ENCODE peak calls at places on chromosomes 2 and 18, in seven cellular contexts. One of them, this sample, is unnamed.

GRCh38 chr2:149064365-149064841 is 25.9 kb downstream of the LYPD6B start:
- DNase-seq in HepG2: no peak
- DNase-seq in HCT116: no peak
- DNase-seq in GM12878: no peak
- DNase-seq in K562: no peak
- DNase-seq in H1: no peak
- DNase-seq in SK-N-SH: peak
- DNase-seq in this sample: no peak

GRCh38 chr2:43531251-43531650 is 64.6 kb downstream of the THADA start:
- DNase-seq in HepG2: no peak
- DNase-seq in HCT116: no peak
- DNase-seq in GM12878: no peak
- DNase-seq in K562: no peak
- DNase-seq in H1: no peak
- DNase-seq in SK-N-SH: no peak
- DNase-seq in this sample: no peak

GRCh38 chr2:161134547-161135518 is 25.4 kb upstream of the TANK start:
- DNase-seq in HepG2: peak
- DNase-seq in HCT116: peak
- DNase-seq in GM12878: no peak
- DNase-seq in K562: no peak
- DNase-seq in H1: no peak
- DNase-seq in SK-N-SH: peak
- DNase-seq in this sample: peak

GRCh38 chr2:196983934-196984333 is 57.4 kb upstream of the PGAP1 start:
- DNase-seq in HepG2: no peak
- DNase-seq in HCT116: no peak
- DNase-seq in GM12878: no peak
- DNase-seq in K562: no peak
- DNase-seq in H1: no peak
- DNase-seq in SK-N-SH: no peak
- DNase-seq in this sample: no peak

GRCh38 chr2:109135572-109136185 is 6.7 kb downstream of the SH3RF3 start:
- DNase-seq in HepG2: no peak
- DNase-seq in HCT116: no peak
- DNase-seq in GM12878: no peak
- DNase-seq in K562: no peak
- DNase-seq in H1: peak
- DNase-seq in SK-N-SH: no peak
- DNase-seq in this sample: no peak

GRCh38 chr2:104434363-104434792 is 419.5 kb upstream of the POU3F3 start:
- DNase-seq in HepG2: no peak
- DNase-seq in HCT116: no peak
- DNase-seq in GM12878: peak
- DNase-seq in K562: no peak
- DNase-seq in H1: peak
- DNase-seq in SK-N-SH: peak
- DNase-seq in this sample: peak

GRCh38 chr2:131041402-131042160 is 51.7 kb downstream of the FAM168B start:
- DNase-seq in HepG2: no peak
- DNase-seq in HCT116: no peak
- DNase-seq in GM12878: no peak
- DNase-seq in K562: no peak
- DNase-seq in H1: no peak
- DNase-seq in SK-N-SH: no peak
- DNase-seq in this sample: no peak

GRCh38 chr2:729363-729762 is 52.2 kb upstream of the TMEM18 start:
- DNase-seq in HepG2: no peak
- DNase-seq in HCT116: no peak
- DNase-seq in GM12878: no peak
- DNase-seq in K562: no peak
- DNase-seq in H1: no peak
- DNase-seq in SK-N-SH: no peak
- DNase-seq in this sample: no peak

GRCh38 chr2:68764781-68765385 is 30.3 kb downstream of the ARHGAP25 start:
- DNase-seq in HepG2: no peak
- DNase-seq in HCT116: no peak
- DNase-seq in GM12878: no peak
- DNase-seq in K562: no peak
- DNase-seq in H1: no peak
- DNase-seq in SK-N-SH: no peak
- DNase-seq in this sample: no peak

GRCh38 chr2:234135750-234136221 is 85.3 kb downstream of the SPP2 start:
- DNase-seq in HepG2: peak
- DNase-seq in HCT116: peak
- DNase-seq in GM12878: peak
- DNase-seq in K562: peak
- DNase-seq in H1: peak
- DNase-seq in SK-N-SH: peak
- DNase-seq in this sample: peak

GRCh38 chr18:21853020-21853419 is 112.4 kb downstream of the MIB1 start:
- DNase-seq in HepG2: no peak
- DNase-seq in HCT116: no peak
- DNase-seq in GM12878: peak
- DNase-seq in K562: no peak
- DNase-seq in H1: no peak
- DNase-seq in SK-N-SH: no peak
- DNase-seq in this sample: no peak

GRCh38 chr2:187986392-187987105 is 305.1 kb upstream of the GULP1 start:
- DNase-seq in HepG2: no peak
- DNase-seq in HCT116: no peak
- DNase-seq in GM12878: no peak
- DNase-seq in K562: no peak
- DNase-seq in H1: no peak
- DNase-seq in SK-N-SH: no peak
- DNase-seq in this sample: no peak

GRCh38 chr2:187978341-187978740 is 313.3 kb upstream of the GULP1 start:
- DNase-seq in HepG2: no peak
- DNase-seq in HCT116: no peak
- DNase-seq in GM12878: no peak
- DNase-seq in K562: no peak
- DNase-seq in H1: no peak
- DNase-seq in SK-N-SH: no peak
- DNase-seq in this sample: no peak

GRCh38 chr2:187985923-187986322 is 305.8 kb upstream of the GULP1 start:
- DNase-seq in HepG2: no peak
- DNase-seq in HCT116: no peak
- DNase-seq in GM12878: no peak
- DNase-seq in K562: peak
- DNase-seq in H1: no peak
- DNase-seq in SK-N-SH: no peak
- DNase-seq in this sample: no peak

GRCh38 chr2:187985195-187985594 is 306.5 kb upstream of the GULP1 start:
- DNase-seq in HepG2: no peak
- DNase-seq in HCT116: no peak
- DNase-seq in GM12878: no peak
- DNase-seq in K562: no peak
- DNase-seq in H1: no peak
- DNase-seq in SK-N-SH: no peak
- DNase-seq in this sample: no peak

DNA sequence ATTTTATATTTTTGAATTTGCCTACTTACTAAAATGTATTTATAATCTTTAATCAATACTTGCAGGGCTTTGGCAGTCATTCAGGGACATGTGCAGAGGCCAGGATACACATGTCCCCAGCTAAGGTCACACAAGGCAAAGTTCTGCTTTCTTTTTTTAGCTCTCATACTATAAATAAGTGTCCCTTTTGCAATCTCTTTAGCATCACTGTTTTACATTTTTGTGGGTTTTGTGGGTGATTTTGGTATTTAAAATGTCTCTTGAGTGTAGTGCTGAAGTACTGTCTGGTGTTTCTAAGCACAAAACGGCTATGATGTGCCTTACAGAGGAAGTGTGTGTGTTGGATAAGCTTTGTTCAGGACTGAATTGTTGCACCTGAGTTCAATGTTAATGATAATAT is 309.0 kb upstream of the GULP1 start:
- DNase-seq in HepG2: no peak
- DNase-seq in HCT116: no peak
- DNase-seq in GM12878: peak
- DNase-seq in K562: no peak
- DNase-seq in H1: no peak
- DNase-seq in SK-N-SH: no peak
- DNase-seq in this sample: no peak
- TF ChIP-seq JUND in HepG2: no peak
- TF ChIP-seq JUND in HCT116: no peak
- TF ChIP-seq JUND in GM12878: no peak
- TF ChIP-seq JUND in K562: no peak
- TF ChIP-seq JUND in H1: no peak
- TF ChIP-seq JUND in SK-N-SH: peak
- TF ChIP-seq JUND in this sample: no peak

DNA sequence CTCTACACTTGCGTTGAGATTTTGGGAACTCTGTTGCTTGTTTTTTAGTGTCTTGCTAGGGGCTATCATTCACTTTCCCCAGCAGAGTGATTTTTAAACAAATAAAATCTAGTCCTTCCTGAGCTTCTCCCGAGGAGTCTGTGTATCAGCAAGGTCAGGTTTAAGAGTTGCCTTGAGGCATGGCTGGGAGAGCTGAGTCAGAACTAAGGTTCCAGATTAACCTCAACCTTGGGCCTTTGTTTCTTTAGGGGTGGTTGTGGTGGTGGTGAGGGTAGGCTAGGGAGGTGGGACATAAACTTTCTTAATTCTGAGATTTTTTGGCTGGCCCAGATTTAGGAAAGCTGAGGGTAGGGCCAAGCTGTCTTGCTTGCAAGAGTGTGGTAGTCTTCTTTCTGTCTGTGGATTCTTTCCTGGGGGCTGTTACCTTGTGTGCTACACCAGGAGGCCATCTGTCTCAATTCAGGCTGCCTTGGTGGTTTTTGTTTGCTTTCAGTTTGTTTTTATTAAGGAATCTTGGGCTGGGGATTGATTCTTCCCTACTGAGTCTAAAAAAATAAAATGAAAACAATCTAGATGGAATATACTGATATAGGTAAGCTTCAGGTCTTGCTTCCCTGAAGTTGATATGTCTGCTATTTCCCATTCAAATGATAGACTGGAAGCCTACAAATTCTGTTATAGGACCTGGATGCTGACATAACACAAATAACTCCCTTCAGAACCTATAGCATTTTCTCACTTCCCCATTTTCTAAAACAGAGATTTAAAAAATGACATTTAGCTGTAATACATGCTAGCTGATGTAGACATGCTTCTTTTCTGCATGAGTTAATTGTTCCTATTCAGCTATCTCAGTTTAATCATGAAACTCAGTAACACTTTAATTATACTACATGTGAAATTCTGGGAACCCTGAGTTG is 5.4 kb downstream of the LHCGR start:
- DNase-seq in HepG2: no peak
- DNase-seq in HCT116: no peak
- DNase-seq in GM12878: no peak
- DNase-seq in K562: no peak
- DNase-seq in H1: no peak
- DNase-seq in SK-N-SH: no peak
- DNase-seq in this sample: no peak
- TF ChIP-seq JUND in HepG2: no peak
- TF ChIP-seq JUND in HCT116: no peak
- TF ChIP-seq JUND in GM12878: no peak
- TF ChIP-seq JUND in K562: no peak
- TF ChIP-seq JUND in H1: no peak
- TF ChIP-seq JUND in SK-N-SH: no peak
- TF ChIP-seq JUND in this sample: no peak

GRCh38 chr2:240463866-240464481 is 28.5 kb downstream of the GPC1 start:
- DNase-seq in HepG2: no peak
- DNase-seq in HCT116: no peak
- DNase-seq in GM12878: no peak
- DNase-seq in K562: no peak
- DNase-seq in H1: no peak
- DNase-seq in SK-N-SH: no peak
- DNase-seq in this sample: no peak
- TF ChIP-seq JUND in HepG2: no peak
- TF ChIP-seq JUND in HCT116: no peak
- TF ChIP-seq JUND in GM12878: no peak
- TF ChIP-seq JUND in K562: no peak
- TF ChIP-seq JUND in H1: no peak
- TF ChIP-seq JUND in SK-N-SH: no peak
- TF ChIP-seq JUND in this sample: no peak

DNA sequence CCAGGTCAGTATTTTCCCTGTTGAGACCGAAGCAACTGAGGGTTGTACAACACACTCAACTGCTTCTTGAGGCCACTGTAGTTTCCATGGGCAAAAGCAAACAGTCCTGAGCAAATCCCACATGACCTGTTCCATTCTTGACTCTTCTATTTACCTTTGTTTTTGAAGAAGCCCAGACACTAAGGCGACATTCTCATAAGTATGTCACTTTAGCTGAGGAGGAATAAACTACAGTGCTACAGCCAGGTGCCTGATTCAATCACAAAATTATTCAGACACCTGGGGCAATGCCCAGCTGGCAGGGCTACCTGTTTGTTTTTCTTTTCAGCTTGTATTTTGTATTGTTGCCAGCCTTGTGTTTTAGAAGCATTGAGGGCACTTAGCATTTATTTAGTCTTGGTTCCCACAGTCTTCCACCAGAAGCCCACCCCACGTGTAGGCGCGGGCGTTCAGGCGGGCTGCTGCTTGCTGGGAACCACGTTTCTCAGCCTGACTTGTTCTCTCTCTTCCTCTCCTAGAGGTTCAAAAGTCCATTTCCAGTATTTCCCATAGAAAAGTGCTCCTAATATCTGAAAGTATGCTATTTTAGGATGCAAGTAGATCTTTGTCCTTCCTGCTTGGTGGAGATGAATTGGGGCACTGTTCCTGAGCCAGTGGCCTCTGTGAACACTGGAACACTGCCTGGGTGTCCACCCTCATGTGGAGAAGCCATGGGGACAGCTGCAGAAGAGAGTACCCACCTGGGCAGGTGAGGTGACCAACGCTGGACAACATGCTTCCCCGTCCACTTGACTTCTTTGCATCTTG is 99.0 kb upstream of the COPS8 start:
- DNase-seq in HepG2: no peak
- DNase-seq in HCT116: no peak
- DNase-seq in GM12878: no peak
- DNase-seq in K562: no peak
- DNase-seq in H1: no peak
- DNase-seq in SK-N-SH: no peak
- DNase-seq in this sample: peak
- TF ChIP-seq JUND in HepG2: no peak
- TF ChIP-seq JUND in HCT116: no peak
- TF ChIP-seq JUND in GM12878: no peak
- TF ChIP-seq JUND in K562: no peak
- TF ChIP-seq JUND in H1: no peak
- TF ChIP-seq JUND in SK-N-SH: no peak
- TF ChIP-seq JUND in this sample: peak

GRCh38 chr2:176081451-176081992 is 2.2 kb downstream of the EVX2 start:
- DNase-seq in HepG2: no peak
- DNase-seq in HCT116: no peak
- DNase-seq in GM12878: no peak
- DNase-seq in K562: no peak
- DNase-seq in H1: no peak
- DNase-seq in SK-N-SH: no peak
- DNase-seq in this sample: no peak
- TF ChIP-seq JUND in HepG2: no peak
- TF ChIP-seq JUND in HCT116: no peak
- TF ChIP-seq JUND in GM12878: no peak
- TF ChIP-seq JUND in K562: no peak
- TF ChIP-seq JUND in H1: no peak
- TF ChIP-seq JUND in SK-N-SH: no peak
- TF ChIP-seq JUND in this sample: no peak

GRCh38 chr2:63066838-63067237 is 16.2 kb downstream of the OTX1 start:
- DNase-seq in HepG2: no peak
- DNase-seq in HCT116: no peak
- DNase-seq in GM12878: no peak
- DNase-seq in K562: no peak
- DNase-seq in H1: no peak
- DNase-seq in SK-N-SH: no peak
- DNase-seq in this sample: no peak
- TF ChIP-seq JUND in HepG2: no peak
- TF ChIP-seq JUND in HCT116: no peak
- TF ChIP-seq JUND in GM12878: no peak
- TF ChIP-seq JUND in K562: no peak
- TF ChIP-seq JUND in H1: no peak
- TF ChIP-seq JUND in SK-N-SH: no peak
- TF ChIP-seq JUND in this sample: no peak

This sample was measured in T47D.